ENCODE peak calls at places on chromosomes 13 and 19, in five cellular contexts. K is PC-9, D is IMR-90, F is pancreas, R is heart left ventricle. E is an unnamed sample.

GRCh38 chr13:101301053-101301452 is 115.3 kb downstream of the NALCN start:
- DNase-seq in K (no peak), D (no peak), F (no peak), R (no peak), E (no peak)

GRCh38 chr13:25118371-25118770 is 22.4 kb downstream of the PABPC3 start:
- DNase-seq in K (no peak), D (no peak), F (no peak), R (no peak), E (no peak)

GRCh38 chr19:15231256-15231655 is 992 bp downstream of the EPHX3 start:
- DNase-seq in K (peak; percentile 71), D (no peak), F (no peak), R (no peak), E (no peak)

GRCh38 chr13:73387318-73387717 is 328.5 kb downstream of the KLF5 start:
- DNase-seq in K (no peak), D (no peak), F (no peak), R (no peak), E (no peak)

GRCh38 chr13:41216160-41216559 is 21.8 kb upstream of the KBTBD7 start:
- DNase-seq in K (peak; percentile 37), D (peak; percentile 82), F (no peak), R (no peak), E (no peak)

GRCh38 chr13:80341098-80341701 is at the start of gene SPRY2:
- DNase-seq in K (peak; percentile 85), D (peak; percentile 96), F (peak; percentile 92), R (peak; percentile 96), E (peak; percentile 97)

GRCh38 chr13:74219571-74219970 is 85.4 kb upstream of the KLF12 start:
- DNase-seq in K (no peak), D (peak; percentile 44), F (no peak), R (no peak), E (no peak)

GRCh38 chr13:109778102-109778542 is 8.3 kb downstream of the IRS2 start:
- DNase-seq in K (peak; percentile 98), D (peak; percentile 39), F (no peak), R (no peak), E (no peak)

GRCh38 chr19:18160441-18160791 is 7.5 kb downstream of the PIK3R2 start:
- DNase-seq in K (no peak), D (no peak), F (no peak), R (no peak), E (no peak)

GRCh38 chr13:77892491-77892890 is 26.1 kb downstream of the EDNRB start:
- DNase-seq in K (no peak), D (no peak), F (no peak), R (no peak), E (no peak)

GRCh38 chr19:48680436-48681126 is 7.8 kb upstream of the NTN5 start:
- DNase-seq in K (no peak), D (no peak), F (no peak), R (no peak), E (no peak)

GRCh38 chr19:43798546-43799409 is 3.5 kb downstream of the LYPD5 start:
- DNase-seq in K (peak; percentile 77), D (no peak), F (peak; percentile 53), R (no peak), E (peak; percentile 7)

GRCh38 chr13:21674271-21675009 is 3.6 kb downstream of the FGF9 start:
- DNase-seq in K (no peak), D (no peak), F (peak; percentile 25), R (peak; percentile 38), E (peak; percentile 66)

GRCh38 chr19:39407394-39407643 is 672 bp downstream of the ZFP36 start:
- DNase-seq in K (no peak), D (no peak), F (no peak), R (no peak), E (no peak)

GRCh38 chr13:62061751-62062150 is 646.1 kb upstream of the PCDH20 start:
- DNase-seq in K (no peak), D (no peak), F (no peak), R (no peak), E (no peak)

GRCh38 chr13:24777171-24777570 is 13.2 kb downstream of the RNF17 start:
- DNase-seq in K (no peak), D (no peak), F (no peak), R (no peak), E (no peak)

GRCh38 chr13:27130223-27131015 is 41.2 kb downstream of the USP12 start:
- DNase-seq in K (no peak), D (peak; percentile 76), F (no peak), R (no peak), E (no peak)

GRCh38 chr13:113513761-113514160 is 23.2 kb upstream of the DCUN1D2 start:
- DNase-seq in K (no peak), D (no peak), F (no peak), R (no peak), E (no peak)

GRCh38 chr13:106486287-106486686 is 49.2 kb downstream of the EFNB2 start:
- DNase-seq in K (no peak), D (no peak), F (no peak), R (no peak), E (no peak)

GRCh38 chr19:53982056-53982455 is 9.4 kb upstream of the CACNG6 start:
- DNase-seq in K (no peak), D (no peak), F (no peak), R (no peak), E (peak; percentile 53)

GRCh38 chr13:59461411-59461810 is 702.3 kb downstream of the DIAPH3 start:
- DNase-seq in K (no peak), D (no peak), F (no peak), R (no peak), E (no peak)

GRCh38 chr19:14004619-14005380 is 1.3 kb downstream of the RFX1 start:
- DNase-seq in K (no peak), D (no peak), F (peak; percentile 85), R (peak; percentile 64), E (no peak)

GRCh38 chr19:8557637-8558238 is 19.5 kb downstream of the MYO1F start:
- DNase-seq in K (no peak), D (no peak), F (no peak), R (no peak), E (no peak)

GRCh38 chr13:66076417-66076816 is 1153.7 kb downstream of the PCDH9 start:
- DNase-seq in K (no peak), D (peak; percentile 84), F (no peak), R (no peak), E (peak; percentile 38)

GRCh38 chr19:14439014-14439413 is 5.9 kb downstream of the PKN1 start:
- DNase-seq in K (no peak), D (no peak), F (no peak), R (no peak), E (no peak)

GRCh38 chr19:3968556-3969434 is 2.1 kb downstream of the DAPK3 start:
- DNase-seq in K (peak; percentile 93), D (peak; percentile 100), F (peak; percentile 84), R (peak; percentile 95), E (peak; percentile 100)

GRCh38 chr13:29721766-29722165 is 126.3 kb upstream of the SLC7A1 start:
- DNase-seq in K (no peak), D (no peak), F (no peak), R (no peak), E (no peak)

DNA sequence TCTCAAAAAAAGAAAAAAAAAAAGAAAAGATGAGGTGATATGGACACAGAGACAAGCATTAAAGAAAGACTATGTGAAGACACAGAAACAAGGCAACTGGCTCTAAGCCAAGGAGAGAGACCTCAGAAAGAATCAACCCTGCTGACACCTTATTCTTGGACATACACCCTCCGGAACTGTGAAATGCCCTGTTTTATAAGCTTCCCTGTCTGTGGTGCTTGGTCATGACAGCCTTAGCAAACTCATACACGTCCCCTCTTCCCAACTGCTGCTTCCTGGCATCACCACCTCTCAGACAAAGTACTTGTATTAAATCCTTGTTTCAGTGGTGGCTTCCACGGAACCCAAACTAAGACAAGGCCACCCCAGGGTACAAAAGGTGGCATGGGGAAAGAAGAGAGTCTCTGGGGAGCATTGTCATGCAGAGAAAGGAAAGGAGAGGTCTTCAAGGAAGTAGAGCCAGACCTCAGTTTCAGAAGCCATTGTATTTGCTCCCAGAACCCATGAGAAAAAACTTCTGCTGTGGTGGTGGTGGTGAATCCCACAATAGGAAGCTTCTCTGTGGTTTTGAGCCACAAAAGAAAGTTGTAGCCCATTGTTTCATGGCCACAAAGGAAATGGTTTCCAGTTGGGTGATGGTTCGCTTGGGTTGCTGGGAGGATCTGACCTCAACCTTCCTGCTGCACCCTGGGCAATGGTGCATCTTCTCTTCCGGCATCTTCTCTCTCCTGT is 16.3 kb upstream of the TSPAN16 start:
- DNase-seq in K (no peak), D (no peak), F (no peak), R (no peak), E (no peak)
- H3K4me3 ChIP-seq in K (no peak overlapping the region), D (no peak overlapping the region), F (no peak overlapping the region), R (no peak overlapping the region), E (no peak overlapping the region)

GRCh38 chr19:50039968-50040367 is 14.2 kb downstream of the ZNF473 start:
- DNase-seq in K (no peak), D (peak; percentile 21), F (no peak), R (no peak), E (no peak)
- TF ChIP-seq CTCF in K (no peak), D (no peak), F (no peak), R (no peak), E (no peak)

GRCh38 chr13:99729745-99730144 is 228.5 kb downstream of the TM9SF2 start:
- DNase-seq in K (no peak), D (no peak), F (no peak), R (no peak), E (no peak)

GRCh38 chr13:99733346-99733745 is 232.1 kb downstream of the TM9SF2 start:
- DNase-seq in K (no peak), D (no peak), F (no peak), R (no peak), E (no peak)

GRCh38 chr13:99734013-99734693 is 232.9 kb downstream of the TM9SF2 start:
- DNase-seq in K (no peak), D (no peak), F (no peak), R (no peak), E (no peak)

GRCh38 chr13:99730403-99730802 is 229.1 kb downstream of the TM9SF2 start:
- DNase-seq in K (no peak), D (no peak), F (no peak), R (no peak), E (no peak)

DNA sequence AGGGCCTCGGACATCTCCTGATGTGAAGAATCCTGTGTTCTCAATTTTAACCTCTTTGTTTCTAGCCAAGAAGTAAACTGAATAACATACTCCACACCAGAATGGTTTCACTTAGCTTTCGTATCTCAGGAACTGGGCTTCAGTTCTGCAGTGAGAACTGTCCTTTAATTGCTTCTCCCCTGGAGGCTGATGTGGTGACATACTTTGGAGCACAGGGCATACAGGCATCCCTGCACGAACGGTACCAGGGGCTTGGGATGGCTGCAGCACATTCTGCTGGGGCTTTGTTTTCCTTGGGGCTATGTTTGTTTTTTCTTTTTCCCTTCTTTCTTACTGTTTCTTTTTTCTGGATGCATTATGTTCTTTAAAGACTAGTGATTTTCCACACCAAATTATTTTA is 230.5 kb downstream of the TM9SF2 start:
- DNase-seq in K (no peak), D (no peak), F (no peak), R (no peak), E (no peak)
- H3K4me1 ChIP-seq in K (no peaks in the 10 kb centered on the region), D (no peaks in the 10 kb centered on the region), F (no peaks in the 10 kb centered on the region), R (no peaks in the 10 kb centered on the region), E (peaks cover 10% of the 10 kb centered on the region)

GRCh38 chr19:47544075-47544474 is 28.9 kb downstream of the ZNF541 start:
- DNase-seq in K (no peak), D (no peak), F (no peak), R (no peak), E (no peak)

GRCh38 chr19:47547175-47547574 is 25.8 kb downstream of the ZNF541 start:
- DNase-seq in K (no peak), D (no peak), F (no peak), R (no peak), E (no peak)

GRCh38 chr19:47544476-47544875 is 28.5 kb downstream of the ZNF541 start:
- DNase-seq in K (no peak), D (no peak), F (no peak), R (no peak), E (no peak)

GRCh38 chr19:47542030-47542475 is 27.2 kb upstream of the NAPA start:
- DNase-seq in K (no peak), D (peak; percentile 59), F (no peak), R (peak; percentile 56), E (peak; percentile 72)

GRCh38 chr19:47545061-47545948 is 27.6 kb downstream of the ZNF541 start:
- DNase-seq in K (no peak), D (no peak), F (no peak), R (no peak), E (no peak)
- H3K4me3 ChIP-seq in K (no peak overlapping the region), D (no peak overlapping the region), F (no peak overlapping the region), R (peak overlapping the region; percentile 30), E (no peak overlapping the region)

E was measured in cardiac muscle cell.